ENCODE peak calls at places on chromosomes 6 and 20, in eight cellular contexts. L, H, S, G, V, U, P and X are unnamed samples.

GRCh38 chr6:102204336-102204735 is 810.8 kb downstream of the GRIK2 start:
- DNase-seq in L (no peak), H (no peak), G (no peak), P (peak), S (no peak), V (no peak), U (no peak), X (no peak)

GRCh38 chr20:4027590-4028265 is 12.4 kb upstream of the RNF24 start:
- DNase-seq in G (no peak), P (no peak), V (no peak), S (no peak), U (no peak), L (no peak), H (no peak), X (no peak)

GRCh38 chr20:19070681-19071441 is 141.6 kb upstream of the SLC24A3 start:
- DNase-seq in H (no peak), U (no peak), G (no peak), S (no peak), L (no peak), V (peak), P (no peak), X (no peak)

GRCh38 chr6:168956884-168957730 is 296.5 kb downstream of the THBS2 start:
- DNase-seq in H (peak), U (peak), L (peak), G (peak), S (peak), P (peak), V (no peak), X (peak)

GRCh38 chr6:167113047-167113446 is 9.8 kb upstream of the CCR6 start:
- DNase-seq in L (no peak), P (no peak), G (no peak), U (no peak), S (no peak), V (peak), H (no peak), X (no peak)

GRCh38 chr6:53811082-53811481 is 16.3 kb downstream of the LRRC1 start:
- DNase-seq in L (no peak), P (peak), H (no peak), U (peak), G (no peak), V (peak), S (no peak), X (no peak)

GRCh38 chr6:160793652-160794051 is 91.6 kb downstream of the PLG start:
- DNase-seq in G (no peak), V (no peak), H (no peak), L (no peak), S (no peak), P (no peak), U (no peak), X (no peak)

GRCh38 chr20:31707994-31708744 is 14.5 kb downstream of the BCL2L1 start:
- DNase-seq in G (peak), S (no peak), L (peak), U (no peak), V (no peak), H (no peak), P (no peak), X (peak)

GRCh38 chr20:23583526-23583925 is 15.2 kb upstream of the CST9L start:
- DNase-seq in H (no peak), U (no peak), P (peak), S (no peak), L (no peak), G (no peak), V (no peak), X (no peak)

GRCh38 chr6:42403415-42403814 is 48.3 kb downstream of the TRERF1 start:
- DNase-seq in G (no peak), P (peak), L (no peak), H (peak), U (peak), V (no peak), S (no peak), X (no peak)

GRCh38 chr6:94071835-94072234 is 652.5 kb upstream of the EPHA7 start:
- DNase-seq in P (no peak), L (no peak), H (peak), G (no peak), S (no peak), U (no peak), V (no peak), X (no peak)

GRCh38 chr20:25053207-25054132 is 4.5 kb downstream of the ACSS1 start:
- DNase-seq in G (peak), P (no peak), H (peak), S (no peak), V (no peak), L (peak), U (peak), X (peak)

GRCh38 chr20:25039697-25040437 is 18.1 kb downstream of the ACSS1 start:
- DNase-seq in P (peak), V (no peak), L (peak), H (peak), U (peak), S (no peak), G (peak), X (peak)

GRCh38 chr20:12270863-12271262 is 353.2 kb downstream of the BTBD3 start:
- DNase-seq in P (no peak), V (no peak), S (no peak), H (no peak), L (no peak), G (no peak), U (no peak), X (no peak)

GRCh38 chr6:2976571-2977085 is 5.3 kb upstream of the SERPINB6 start:
- DNase-seq in G (no peak), V (no peak), U (peak), S (peak), H (peak), L (no peak), P (peak), X (no peak)

GRCh38 chr20:50921055-50921454 is 10.2 kb downstream of the ADNP start:
- DNase-seq in L (no peak), S (no peak), G (no peak), U (peak), V (no peak), P (peak), H (peak), X (no peak)

GRCh38 chr6:69936674-69937363 is 70.5 kb downstream of the COL19A1 start:
- DNase-seq in U (peak), L (no peak), P (peak), H (peak), S (no peak), V (no peak), G (no peak), X (no peak)

GRCh38 chr6:79302341-79302740 is 67.9 kb upstream of the HMGN3 start:
- DNase-seq in L (no peak), U (no peak), P (peak), V (no peak), S (no peak), G (no peak), H (no peak), X (no peak)

GRCh38 chr20:17262786-17263185 is 35.9 kb downstream of the PCSK2 start:
- DNase-seq in U (no peak), P (no peak), S (no peak), G (no peak), L (no peak), H (no peak), V (no peak), X (no peak)

GRCh38 chr6:83057705-83058321 is 7.8 kb downstream of the UBE3D start:
- DNase-seq in V (no peak), P (peak), G (no peak), H (peak), S (peak), L (no peak), U (peak), X (peak)

GRCh38 chr6:90350689-90351554 is 54.3 kb upstream of the BACH2 start:
- DNase-seq in H (no peak), G (peak), P (no peak), S (no peak), L (no peak), V (no peak), U (no peak), X (no peak)

GRCh38 chr6:138454976-138455706 is 44.2 kb downstream of the NHSL1 start:
- DNase-seq in P (peak), V (peak), S (peak), L (no peak), G (no peak), H (peak), U (peak), X (peak)

GRCh38 chr6:92715991-92716390 is 703.4 kb downstream of the EPHA7 start:
- DNase-seq in G (no peak), L (no peak), S (no peak), P (no peak), V (no peak), H (no peak), U (peak), X (no peak)

GRCh38 chr6:145323652-145324051 is 411.7 kb downstream of the EPM2A start:
- DNase-seq in G (no peak), H (no peak), P (no peak), U (no peak), V (no peak), L (no peak), S (no peak), X (peak)

GRCh38 chr20:41664584-41664983 is 46.4 kb upstream of the CHD6 start:
- DNase-seq in L (no peak), G (no peak), V (peak), P (peak), S (peak), H (peak), U (no peak), X (no peak)

GRCh38 chr20:51533291-51534172 is 9.0 kb downstream of the NFATC2 start:
- DNase-seq in H (no peak), G (no peak), S (no peak), U (peak), L (no peak), V (no peak), P (peak), X (no peak)

GRCh38 chr20:36496707-36497669 is 44.3 kb upstream of the MYL9 start:
- DNase-seq in U (no peak), G (no peak), S (no peak), L (no peak), P (no peak), H (no peak), V (no peak), X (no peak)

GRCh38 chr20:36491901-36492617 is 49.3 kb upstream of the MYL9 start:
- DNase-seq in L (no peak), H (no peak), G (no peak), V (no peak), P (peak), U (peak), S (no peak), X (peak)

GRCh38 chr20:9409981-9410380 is 104.4 kb upstream of the LAMP5 start:
- DNase-seq in S (no peak), L (no peak), H (peak), V (no peak), U (peak), G (no peak), P (peak), X (no peak)

GRCh38 chr20:34300809-34301586 is 2.2 kb downstream of the AHCY start:
- DNase-seq in S (no peak), P (no peak), G (no peak), U (no peak), H (no peak), V (no peak), L (peak), X (peak)

GRCh38 chr6:112881027-112881426 is 533.9 kb downstream of the RFPL4B start:
- DNase-seq in H (peak), L (no peak), P (no peak), V (no peak), G (no peak), U (peak), S (no peak), X (no peak)

GRCh38 chr6:144134176-144134575 is 16.1 kb upstream of the STX11 start:
- DNase-seq in L (no peak), U (peak), S (no peak), P (no peak), G (no peak), V (no peak), H (peak), X (no peak)

GRCh38 chr6:42569102-42570028 is 5.5 kb downstream of the UBR2 start:
- DNase-seq in S (no peak), U (peak), P (peak), L (no peak), V (no peak), H (peak), G (no peak), X (no peak)

GRCh38 chr20:58374027-58374850 is 14.8 kb upstream of the VAPB start:
- DNase-seq in L (no peak), H (no peak), S (no peak), V (no peak), P (no peak), G (no peak), U (no peak), X (no peak)

GRCh38 chr6:30171677-30172471 is 8.5 kb downstream of the TRIM15 start:
- DNase-seq in V (no peak), U (peak), H (peak), S (no peak), G (no peak), P (no peak), L (no peak), X (no peak)

GRCh38 chr20:53948383-53949318 is 121.7 kb downstream of the BCAS1 start:
- DNase-seq in V (no peak), H (no peak), P (no peak), L (no peak), G (no peak), S (no peak), U (no peak), X (no peak)
- H3K4me3 ChIP-seq in V (peak), H (no peak), P (no peak), L (no peak), G (no peak), S (no peak), U (no peak), X (no peak)

GRCh38 chr6:52572536-52572935 is 4.3 kb downstream of the TRAM2 start:
- DNase-seq in P (no peak), L (no peak), H (no peak), U (no peak), V (no peak), G (no peak), S (no peak), X (no peak)
- H3K4me3 ChIP-seq in P (no peak), L (no peak), H (peak), U (peak), V (peak), G (no peak), S (no peak), X (no peak)

GRCh38 chr6:12603711-12604049 is 112.9 kb upstream of the PHACTR1 start:
- DNase-seq in V (no peak), H (no peak), G (no peak), P (no peak), L (no peak), S (no peak), U (no peak), X (no peak)

GRCh38 chr6:12598919-12599318 is 117.6 kb upstream of the PHACTR1 start:
- DNase-seq in U (no peak), P (no peak), S (no peak), V (no peak), H (no peak), L (no peak), G (no peak), X (no peak)

GRCh38 chr6:12602951-12603710 is 113.4 kb upstream of the PHACTR1 start:
- DNase-seq in G (peak), U (peak), L (no peak), P (peak), S (peak), V (no peak), H (peak), X (peak)

GRCh38 chr6:12601881-12602280 is 114.7 kb upstream of the PHACTR1 start:
- DNase-seq in P (no peak), G (no peak), H (peak), L (no peak), U (no peak), V (no peak), S (no peak), X (peak)

DNA sequence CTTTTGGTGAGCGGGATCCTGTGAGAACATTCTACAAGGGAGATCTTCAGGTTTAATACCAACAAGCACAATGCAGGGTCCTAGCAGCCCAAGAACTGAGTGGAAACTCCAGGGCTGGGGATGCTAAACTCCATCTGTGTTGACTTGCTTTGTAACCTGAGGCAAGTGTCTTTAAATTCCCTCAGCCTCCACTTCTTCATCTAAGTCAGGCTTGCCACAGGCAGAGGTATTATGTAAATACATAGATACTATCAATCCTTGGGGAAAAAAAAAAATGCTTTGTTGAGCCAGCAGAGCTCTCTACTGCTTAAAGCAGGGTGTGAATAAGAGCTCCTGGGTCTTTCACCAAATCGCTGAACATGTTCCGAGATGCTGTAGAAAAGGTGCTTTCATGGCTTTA is 114.2 kb upstream of the PHACTR1 start:
- DNase-seq in L (no peak), G (no peak), H (peak), S (no peak), P (no peak), U (peak), V (no peak), X (no peak)
- H3K4me3 ChIP-seq in L (no peak), G (no peak), H (no peak), S (no peak), P (no peak), U (no peak), V (no peak), X (no peak)

DNA sequence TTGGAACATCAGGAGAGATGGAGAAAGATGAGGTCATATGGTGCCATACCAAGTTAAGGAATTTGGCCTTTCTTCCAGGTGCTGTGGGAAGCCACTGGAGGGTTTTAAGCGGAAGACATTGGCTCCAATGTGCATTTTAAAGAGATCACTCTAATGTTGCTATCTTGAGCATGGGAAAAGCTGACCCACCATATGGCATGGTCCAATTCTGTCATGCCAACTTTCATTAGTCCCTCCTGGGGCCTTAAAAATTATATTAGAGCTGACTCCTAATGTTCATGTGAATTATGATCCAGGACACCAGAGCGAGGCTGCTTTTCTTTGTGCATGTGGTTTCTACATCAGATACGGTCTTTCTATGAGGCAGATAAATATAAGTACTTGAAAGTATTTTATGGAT is 335.0 kb upstream of the TSHZ2 start:
- DNase-seq in G (no peak), H (no peak), P (no peak), S (no peak), V (no peak), U (no peak), L (no peak), X (no peak)
- H3K4me3 ChIP-seq in G (no peak), H (no peak), P (no peak), S (no peak), V (no peak), U (no peak), L (no peak), X (no peak)

GRCh38 chr20:13995086-13995665 is at the start of gene MACROD2:
- DNase-seq in H (peak), U (peak), S (peak), G (peak), V (no peak), L (peak), P (peak), X (peak)
- H3K4me3 ChIP-seq in H (peak), U (peak), S (peak), G (peak), V (no peak), L (peak), P (peak), X (peak)

GRCh38 chr6:170282512-170283158 is 8.2 kb downstream of the DLL1 start:
- DNase-seq in U (no peak), S (no peak), L (no peak), V (no peak), P (no peak), H (no peak), G (no peak), X (no peak)

GRCh38 chr6:170279977-170280688 is 10.7 kb downstream of the DLL1 start:
- DNase-seq in L (peak), V (no peak), P (peak), G (no peak), S (peak), H (peak), U (no peak), X (peak)

GRCh38 chr6:170280689-170281045 is 10.2 kb downstream of the DLL1 start:
- DNase-seq in G (no peak), V (no peak), P (no peak), H (no peak), L (no peak), U (no peak), S (no peak), X (no peak)

GRCh38 chr6:170283212-170284081 is 7.4 kb downstream of the DLL1 start:
- DNase-seq in L (no peak), U (no peak), H (no peak), S (no peak), P (no peak), V (no peak), G (no peak), X (no peak)

DNA sequence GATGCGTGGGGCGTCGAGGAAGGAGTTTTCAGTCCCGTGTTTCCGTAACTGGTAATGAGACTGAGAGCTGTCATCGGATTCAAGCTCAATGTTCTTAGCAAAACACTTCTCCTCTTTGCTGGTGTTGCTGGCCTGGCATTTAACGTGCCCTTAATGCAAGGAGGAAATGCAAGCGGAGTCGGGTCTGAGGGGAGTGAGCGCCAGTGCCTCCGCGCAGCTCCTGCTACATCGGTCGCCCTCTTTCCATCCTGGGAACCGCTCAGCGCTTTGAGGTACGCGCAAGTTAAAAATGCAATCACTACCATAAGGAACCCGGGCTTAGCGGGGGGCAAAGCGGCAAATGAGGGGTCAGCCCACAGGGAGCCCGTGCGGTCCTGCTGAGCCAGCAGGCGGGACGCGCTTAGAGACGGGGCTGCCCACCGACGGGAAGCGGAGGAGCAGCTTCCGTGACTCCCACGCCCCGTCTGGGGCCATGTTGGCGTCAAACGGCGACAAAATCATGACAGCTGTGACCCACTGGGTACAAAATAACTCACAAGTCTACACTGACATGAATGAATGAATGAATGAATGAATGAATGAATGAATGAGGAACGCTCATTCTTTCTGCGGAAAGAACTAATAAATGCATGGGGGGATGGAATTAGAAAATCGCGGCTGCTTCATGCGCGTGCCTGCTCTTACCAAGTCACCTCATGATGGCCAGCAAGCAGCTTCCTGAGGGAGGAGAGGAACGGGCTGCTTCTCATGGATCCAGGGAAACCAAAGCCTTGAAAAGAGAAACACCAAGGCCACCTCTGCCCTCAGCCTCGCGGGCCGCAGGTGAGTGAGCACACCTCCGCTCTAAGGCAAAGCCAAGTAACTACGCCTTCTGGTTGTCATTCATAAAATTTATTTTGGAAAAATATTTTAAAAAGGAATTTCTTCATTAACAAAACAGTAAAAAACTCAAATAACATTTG is 9.3 kb downstream of the DLL1 start:
- DNase-seq in P (no peak), H (no peak), G (no peak), V (no peak), U (no peak), S (no peak), L (no peak), X (peak)
- H3K4me3 ChIP-seq in P (no peak), H (no peak), G (no peak), V (no peak), U (no peak), S (no peak), L (no peak), X (no peak)

DNA sequence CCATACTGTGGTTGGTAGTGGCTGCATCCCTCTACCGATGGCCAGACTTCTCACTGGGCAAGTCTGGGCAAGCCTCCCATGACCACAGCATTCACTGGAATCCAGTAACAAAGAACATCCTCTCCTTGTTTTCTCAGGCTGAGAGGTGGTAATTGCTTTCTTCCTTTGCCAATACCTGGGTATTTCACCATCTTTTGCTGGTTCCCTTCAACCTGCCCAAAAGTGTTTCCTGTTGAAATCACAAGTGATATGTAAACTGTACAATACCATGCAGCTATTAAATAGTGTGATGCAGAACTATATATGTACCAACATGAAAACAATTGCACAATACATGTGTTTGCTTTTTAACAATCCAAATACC is at the start of gene PTCHD4:
- DNase-seq in P (peak), U (peak), V (no peak), S (no peak), L (peak), H (peak), G (no peak), X (peak)
- H3K4me3 ChIP-seq in P (peak), U (no peak), V (no peak), S (no peak), L (peak), H (peak), G (peak), X (peak)